ENCODE peak calls at places on chromosomes 4 and X, in seven cellular contexts. I is H9, N is Karpas-422, U is MM.1S, Q is K562, Y is H1, L is fibroblast of lung. D is an unnamed sample. For H3K4me1, the result is how much of the 10 kb centered on the place peaks cover.

GRCh38 chr4:10534820-10535219 is 77.6 kb upstream of the ZNF518B start:
- DNase-seq in I (no peak), N (no peak), U (no peak), Q (no peak), Y (no peak), L (no peak), D (no peak)

GRCh38 chrX:45324941-45325340 is 124.3 kb upstream of the DIPK2B start:
- DNase-seq in I (no peak), N (no peak), U (no peak), Q (no peak), Y (no peak), L (peak), D (no peak)

GRCh38 chr4:47315346-47315745 is 148.2 kb downstream of the COMMD8 start:
- DNase-seq in I (no peak), N (no peak), U (no peak), Q (no peak), Y (no peak), L (peak), D (no peak)

GRCh38 chr4:130203571-130203970 is 1107.6 kb downstream of the C4orf33 start:
- DNase-seq in I (no peak), N (no peak), U (no peak), Q (no peak), Y (no peak), L (no peak), D (no peak)

GRCh38 chrX:129694805-129695204 is 40.0 kb upstream of the APLN start:
- DNase-seq in I (no peak), N (no peak), U (no peak), Q (no peak), Y (no peak), L (no peak), D (no peak)

GRCh38 chrX:77875372-77875771 is 19.9 kb downstream of the MAGT1 start:
- DNase-seq in I (no peak), N (no peak), U (no peak), Q (no peak), Y (no peak), L (no peak), D (no peak)

GRCh38 chrX:119150163-119151135 is 22.8 kb upstream of the KIAA1210 start:
- DNase-seq in I (peak), N (no peak), U (no peak), Q (no peak), Y (no peak), L (no peak), D (no peak)

GRCh38 chr4:102308032-102308799 is 37.1 kb downstream of the SLC39A8 start:
- DNase-seq in I (no peak), N (peak), U (no peak), Q (no peak), Y (no peak), L (no peak), D (peak)

GRCh38 chr4:111475001-111475400 is 670.3 kb upstream of the FAM241A start:
- DNase-seq in I (peak), N (no peak), U (no peak), Q (peak), Y (peak), L (peak), D (no peak)

GRCh38 chrX:110310000-110310790 is 7.7 kb downstream of the AMMECR1 start:
- DNase-seq in I (no peak), N (no peak), U (no peak), Q (no peak), Y (no peak), L (no peak), D (no peak)

GRCh38 chrX:10387011-10387410 is 230.2 kb downstream of the CLCN4 start:
- DNase-seq in I (no peak), N (no peak), U (no peak), Q (no peak), Y (no peak), L (peak), D (no peak)

GRCh38 chr4:40251366-40251765 is 54.5 kb downstream of the RHOH start:
- DNase-seq in I (no peak), N (no peak), U (no peak), Q (no peak), Y (no peak), L (peak), D (no peak)

GRCh38 chr4:37632836-37633235 is 53.3 kb downstream of the RELL1 start:
- DNase-seq in I (no peak), N (no peak), U (no peak), Q (no peak), Y (no peak), L (no peak), D (no peak)

GRCh38 chr4:69214716-69215115 is at the start of gene UGT2B11:
- DNase-seq in I (no peak), N (no peak), U (no peak), Q (no peak), Y (no peak), L (no peak), D (no peak)

DNA sequence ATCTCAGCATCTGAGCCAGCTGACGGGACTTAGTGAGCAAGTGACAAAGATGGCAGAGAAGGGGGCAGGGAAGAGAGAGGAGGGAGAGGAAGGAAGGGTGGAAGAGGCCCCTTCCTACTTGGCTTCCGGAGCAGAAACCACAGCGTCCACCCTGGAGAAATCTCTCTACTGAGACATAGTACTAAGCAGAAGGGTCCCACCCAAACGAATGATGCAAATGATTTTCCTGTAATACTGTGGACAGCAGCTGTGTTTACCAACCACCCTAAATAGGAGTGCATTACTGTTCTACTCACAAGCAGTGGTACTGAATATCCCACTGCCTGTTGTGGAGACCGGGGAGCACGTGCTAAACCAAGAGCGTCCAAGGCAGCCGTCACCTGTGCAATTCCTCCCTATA is 29.4 kb downstream of the DTHD1 start:
- DNase-seq in I (no peak), N (no peak), U (peak), Q (no peak), Y (no peak), L (no peak), D (peak)
- H2AFZ ChIP-seq in I (no peak), N (no peak), U (peak), Q (no peak), Y (peak), L (no peak), D (peak)

DNA sequence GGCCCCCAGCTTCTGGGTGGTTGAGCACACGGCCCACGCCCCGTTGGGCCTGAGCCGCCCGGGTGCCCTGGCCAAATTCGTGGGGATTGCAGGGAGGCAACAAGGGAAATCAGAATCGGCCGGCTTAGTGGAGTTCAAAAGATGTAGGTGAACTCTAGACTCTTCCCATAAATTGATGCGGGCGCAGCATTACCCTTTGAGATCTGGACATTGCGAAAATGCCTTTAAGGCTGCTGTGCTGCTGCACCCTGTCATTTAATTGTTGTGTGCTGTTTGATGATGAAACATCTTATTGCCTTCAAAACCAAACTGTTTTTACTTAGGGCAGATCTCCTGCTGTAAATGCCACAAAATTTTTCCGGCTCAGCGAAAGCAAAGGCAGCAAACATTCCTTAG is 409 bp upstream of the MPP1 start:
- DNase-seq in I (no peak), N (no peak), U (no peak), Q (no peak), Y (no peak), L (peak), D (no peak)
- H3K27ac ChIP-seq in I (no peak), N (no peak), U (no peak), Q (peak), Y (no peak), L (peak), D (peak)

DNA sequence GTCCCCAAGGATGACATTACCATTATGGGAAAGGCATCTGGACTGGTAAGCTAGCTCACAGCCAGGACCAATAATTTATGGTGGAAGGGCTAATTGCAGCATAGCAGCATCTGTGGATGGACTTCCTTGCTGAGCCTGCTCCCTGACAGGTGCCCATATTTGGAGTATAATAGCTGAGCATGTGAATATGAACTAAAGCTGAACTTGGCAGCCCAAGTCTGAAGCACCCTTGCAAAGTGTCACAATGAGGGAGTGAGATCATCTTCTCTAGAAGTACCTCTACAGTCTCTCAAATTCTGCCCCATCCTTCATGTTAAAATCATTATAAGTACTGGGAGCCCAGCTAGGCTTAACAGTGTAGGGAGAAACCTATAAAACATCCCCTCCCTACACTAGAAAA is 128.2 kb upstream of the INPP4B start:
- DNase-seq in I (no peak), N (no peak), U (peak), Q (no peak), Y (no peak), L (no peak), D (no peak)
- H3K4me1 ChIP-seq in I (under half), N (under half), U (under half), Q (under half), Y (under half), L (under half), D (under half)

GRCh38 chr4:15131551-15131950 is 129.3 kb downstream of the CPEB2 start:
- DNase-seq in I (no peak), N (no peak), U (no peak), Q (no peak), Y (no peak), L (no peak), D (no peak)
- H2AFZ ChIP-seq in I (no peak), N (no peak), U (no peak), Q (no peak), Y (no peak), L (no peak), D (no peak)

GRCh38 chr4:120725639-120726585 is 196.6 kb downstream of the PRDM5 start:
- DNase-seq in I (no peak), N (no peak), U (no peak), Q (no peak), Y (no peak), L (no peak), D (no peak)
- H3K27ac ChIP-seq in I (no peak), N (no peak), U (no peak), Q (no peak), Y (no peak), L (no peak), D (no peak)

GRCh38 chr4:86247328-86247727 is 112.5 kb downstream of the MAPK10 start:
- DNase-seq in I (no peak), N (no peak), U (no peak), Q (no peak), Y (no peak), L (peak), D (no peak)
- H3K4me1 ChIP-seq in I (under half), N (under half), U (under half), Q (under half), Y (under half), L (under half), D (under half)

GRCh38 chr4:158597879-158598596 is 73.6 kb downstream of the C4orf46 start:
- DNase-seq in I (no peak), N (no peak), U (no peak), Q (peak), Y (no peak), L (no peak), D (no peak)
- H2AFZ ChIP-seq in I (no peak), N (no peak), U (no peak), Q (peak), Y (no peak), L (no peak), D (no peak)